ENCODE peak calls at places on chromosomes 2 and 18, in five cellular contexts. C is iPS DF 6.9, M is lower lobe of right lung, N is stomach, L is upper lobe of right lung. A is an unnamed sample.

GRCh38 chr2:102250278-102250821 is 61.0 kb upstream of the IL1RL1 start:
- DNase-seq in C (no peak), L (no peak), M (no peak), N (no peak), A (no peak)

GRCh38 chr2:28960401-28960800 is 20.7 kb upstream of the TOGARAM2 start:
- DNase-seq in C (no peak), L (no peak), M (no peak), N (no peak), A (no peak)

GRCh38 chr2:174717273-174717672 is 47.0 kb downstream of the CHRNA1 start:
- DNase-seq in M (no peak), C (no peak), N (no peak), L (no peak), A (no peak)

GRCh38 chr2:111134082-111134481 is 13.4 kb downstream of the BCL2L11 start:
- DNase-seq in M (no peak), L (no peak), N (no peak), C (no peak), A (no peak)

GRCh38 chr2:176188218-176188968 is at the start of gene HOXD1:
- DNase-seq in M (peak), N (no peak), L (peak), C (no peak), A (no peak)

GRCh38 chr2:189338119-189338518 is 103.2 kb upstream of the WDR75 start:
- DNase-seq in M (no peak), L (no peak), N (no peak), C (no peak), A (no peak)

GRCh38 chr18:44602845-44603244 is 77.8 kb upstream of the SETBP1 start:
- DNase-seq in M (no peak), C (no peak), L (no peak), N (no peak), A (no peak)

GRCh38 chr2:149739880-149740265 is 152.3 kb upstream of the MMADHC start:
- DNase-seq in N (no peak), L (no peak), M (no peak), C (no peak), A (no peak)

GRCh38 chr2:73907840-73908452 is 15.1 kb downstream of the ACTG2 start:
- DNase-seq in N (no peak), C (peak), L (no peak), M (no peak), A (no peak)

GRCh38 chr2:29309090-29310054 is 194.2 kb downstream of the CLIP4 start:
- DNase-seq in C (peak), M (no peak), L (no peak), N (peak), A (no peak)

GRCh38 chr18:3528251-3528650 is 78.3 kb downstream of the TGIF1 start:
- DNase-seq in M (no peak), C (no peak), L (no peak), N (no peak), A (no peak)

GRCh38 chr2:69565431-69565839 is 78.1 kb downstream of the AAK1 start:
- DNase-seq in C (peak), L (peak), M (peak), N (peak), A (no peak)

GRCh38 chr2:26607698-26608097 is 33.5 kb downstream of the CIB4 start:
- DNase-seq in C (no peak), L (peak), N (no peak), M (no peak), A (no peak)

DNA sequence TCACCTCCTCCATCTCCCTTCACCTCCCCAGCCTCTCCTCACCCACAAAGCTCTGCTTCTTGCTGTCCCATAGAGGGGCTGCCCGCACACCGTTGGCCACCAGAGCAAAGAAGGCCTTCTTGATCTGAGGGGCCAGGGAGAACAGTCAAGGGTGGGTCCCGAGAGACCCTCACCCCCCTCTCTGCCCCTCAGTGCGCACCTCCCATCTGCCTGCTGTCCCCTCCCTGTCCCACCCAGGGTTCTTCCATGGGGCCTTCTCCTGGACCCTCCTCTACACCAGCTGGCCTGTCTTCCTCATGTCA is 3.2 kb downstream of the PRKAG3 start:
- DNase-seq in L (no peak), C (no peak), N (no peak), M (peak), A (no peak)
- H3K27ac ChIP-seq in L (no peak), C (no peak), N (no peak), M (no peak), A (no peak)

GRCh38 chr2:216637472-216637871 is 4.3 kb downstream of the IGFBP2 start:
- DNase-seq in N (no peak), C (no peak), M (no peak), L (no peak), A (no peak)

GRCh38 chr2:216635171-216635570 is 2.0 kb downstream of the IGFBP2 start:
- DNase-seq in C (no peak), L (no peak), N (no peak), M (no peak), A (no peak)

GRCh38 chr2:216634317-216635148 is 1.3 kb downstream of the IGFBP2 start:
- DNase-seq in N (no peak), M (no peak), C (no peak), L (no peak), A (no peak)

GRCh38 chr2:216636570-216637450 is 3.6 kb downstream of the IGFBP2 start:
- DNase-seq in C (no peak), L (no peak), N (peak), M (peak), A (no peak)

DNA sequence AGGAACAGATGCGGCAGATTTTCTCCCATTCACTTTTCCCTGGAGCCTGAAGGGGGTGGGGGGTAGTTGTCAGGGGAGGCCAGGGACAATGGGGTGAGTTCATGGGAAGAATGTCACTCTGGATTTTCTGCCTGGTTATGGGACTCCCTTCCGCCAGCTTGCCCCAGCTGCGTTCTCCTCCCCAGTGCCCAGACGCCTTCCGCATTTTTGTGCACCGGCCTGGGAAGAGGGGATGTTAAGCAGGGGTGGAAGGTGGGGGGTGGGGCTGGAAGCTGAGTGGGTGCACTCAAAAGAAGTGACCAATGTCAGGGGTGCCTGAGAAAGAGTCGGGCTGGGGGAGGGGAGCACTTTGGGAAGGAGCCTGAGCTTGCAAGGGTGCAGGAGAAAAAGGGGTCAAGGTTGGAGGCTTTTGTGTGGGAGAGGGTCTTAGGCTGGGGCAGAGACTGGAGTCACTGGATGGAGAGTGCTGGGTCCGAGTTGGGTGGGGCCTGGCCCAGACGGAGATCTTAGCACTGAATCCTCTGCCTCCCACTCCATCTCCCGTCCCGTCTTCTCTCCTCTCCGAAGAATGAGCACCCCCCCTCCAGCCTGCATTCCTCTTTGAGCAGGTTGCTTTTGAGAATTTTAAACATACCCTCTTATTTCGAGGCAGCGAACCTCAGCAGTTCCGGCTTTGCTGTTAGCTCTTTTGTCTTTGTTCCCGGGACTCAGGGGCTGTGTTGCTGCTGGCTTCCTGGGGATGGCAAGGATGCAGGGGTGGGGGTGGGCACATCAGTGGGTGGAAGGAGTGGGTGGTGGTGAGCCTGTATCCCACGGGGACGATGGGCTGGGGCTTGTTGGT is 2.7 kb downstream of the IGFBP2 start:
- DNase-seq in M (no peak), N (peak), C (no peak), L (no peak), A (no peak)
- H3K27ac ChIP-seq in M (no peak), N (peak), C (no peak), L (no peak), A (peak)

DNA sequence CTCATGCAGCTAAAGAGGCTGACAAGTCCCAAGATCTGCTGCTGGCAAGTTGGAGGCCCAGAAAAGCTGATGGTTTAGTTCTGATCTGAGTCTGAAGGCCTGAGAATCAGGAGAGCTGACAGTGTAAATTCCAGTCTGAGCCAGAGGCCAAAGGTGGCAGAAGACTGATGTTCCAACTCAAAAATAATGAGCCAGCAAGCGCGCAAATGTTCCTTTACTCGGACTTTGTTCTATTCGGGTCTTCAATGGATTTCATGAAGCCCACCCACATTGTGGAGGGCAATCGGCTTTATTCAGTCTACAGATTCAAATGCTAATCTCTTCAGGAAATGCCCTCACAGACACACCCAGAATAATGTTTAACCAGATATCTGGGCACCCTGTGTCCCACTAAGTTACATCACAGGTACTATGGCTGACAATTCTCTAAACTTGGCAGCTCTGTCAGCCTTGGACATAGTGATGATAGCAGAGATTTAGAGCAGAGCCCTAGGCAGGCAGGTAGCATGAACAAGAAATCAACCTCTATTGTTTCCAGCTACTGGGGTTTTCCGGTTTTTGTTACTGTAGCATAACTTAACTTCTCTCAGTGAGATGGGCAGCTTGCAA is 318.5 kb downstream of the HRH4 start:
- DNase-seq in L (no peak), C (no peak), M (no peak), N (no peak), A (no peak)
- H3K27ac ChIP-seq in L (no peak), C (no peak), M (no peak), N (no peak), A (no peak)

GRCh38 chr2:226515344-226516055 is 284.1 kb downstream of the IRS1 start:
- DNase-seq in N (no peak), C (no peak), M (no peak), L (no peak), A (peak)
- H3K27ac ChIP-seq in N (no peak), C (no peak), M (no peak), L (no peak), A (peak)

DNA sequence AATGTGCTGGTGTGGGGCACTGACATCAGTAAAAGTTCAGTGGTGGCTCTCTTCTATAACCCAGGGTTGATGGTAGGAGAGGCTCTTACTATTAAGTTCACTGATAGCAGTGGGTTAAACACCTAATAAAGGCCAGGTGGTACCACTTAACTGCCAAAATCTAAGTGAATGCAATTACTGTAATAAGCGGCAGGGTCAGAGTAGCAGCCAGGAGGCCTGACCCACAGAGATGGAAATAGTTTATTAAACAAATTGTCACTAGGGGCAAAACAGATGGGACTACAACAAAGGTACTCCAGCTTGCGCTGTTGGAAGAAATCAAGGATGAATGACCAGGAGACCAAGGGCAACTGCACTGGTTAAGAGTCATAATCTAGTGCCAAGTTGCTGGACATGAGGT is 26.6 kb downstream of the ZSWIM2 start:
- DNase-seq in M (no peak), C (no peak), N (no peak), L (no peak), A (no peak)
- H3K27ac ChIP-seq in M (no peak), C (no peak), N (no peak), L (no peak), A (no peak)

DNA sequence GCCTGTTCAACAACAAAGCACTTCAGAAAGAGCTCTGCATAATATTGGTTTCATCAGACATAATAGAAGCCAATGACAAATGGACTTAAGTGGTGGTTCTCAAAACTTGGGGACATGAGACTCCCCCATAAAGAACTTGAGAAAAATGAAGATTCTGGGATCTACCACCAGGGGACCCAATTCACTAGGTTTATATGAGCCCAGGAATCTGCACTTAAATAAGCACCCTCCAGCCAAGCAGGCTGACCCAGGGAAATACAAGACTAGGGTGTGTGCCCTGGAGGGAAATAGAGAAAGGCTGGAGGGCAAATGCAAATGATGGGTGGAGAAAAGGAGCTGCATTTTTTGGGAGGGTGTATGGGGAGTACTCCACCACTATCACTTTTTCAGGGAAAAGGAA is 52.5 kb downstream of the SATB2 start:
- DNase-seq in L (no peak), M (no peak), N (no peak), C (peak), A (no peak)
- H3K27ac ChIP-seq in L (no peak), M (no peak), N (no peak), C (no peak), A (peak)